ENCODE peak calls at places on chromosomes 3 and 15, in seven cellular contexts. U is G401; F is GM12864; L is transverse colon; P is HCT116; S is T-helper 1 cell; E is activated naive CD4-positive, alpha-beta T cell. B is an unnamed sample.

GRCh38 chr3:126004217-126004616 is 35.2 kb downstream of the ROPN1B start:
- DNase-seq in P (no peak), E (no peak), F (no peak), U (no peak), S (no peak), L (no peak), B (no peak)

GRCh38 chr3:58306662-58307286 is 454 bp downstream of the HTD2 start:
- DNase-seq in U (no peak), F (no peak), L (peak), E (peak), P (no peak), S (peak), B (peak)

GRCh38 chr3:37905987-37906674 is 44.5 kb downstream of the CTDSPL start:
- DNase-seq in P (no peak), L (no peak), F (no peak), E (no peak), S (no peak), U (peak), B (no peak)

GRCh38 chr3:3798641-3799113 is 554 bp upstream of the LRRN1 start:
- DNase-seq in E (no peak), F (no peak), S (peak), U (peak), P (no peak), L (peak), B (no peak)

GRCh38 chr3:150703756-150704344 is at the start of gene ERICH6:
- DNase-seq in U (peak), F (peak), E (peak), L (peak), S (peak), P (peak), B (peak)

GRCh38 chr15:57079446-57079845 is 161.0 kb downstream of the TCF12 start:
- DNase-seq in F (no peak), P (no peak), U (no peak), S (no peak), E (no peak), L (no peak), B (no peak)

GRCh38 chr3:110059431-110059830 is 722.1 kb upstream of the DPPA4 start:
- DNase-seq in E (no peak), U (no peak), L (no peak), S (no peak), P (no peak), F (no peak), B (no peak)

GRCh38 chr3:64687781-64688515 is at the start of gene ADAMTS9:
- DNase-seq in P (no peak), E (no peak), U (no peak), F (no peak), S (no peak), L (peak), B (no peak)

GRCh38 chr15:64112077-64112772 is 16.4 kb downstream of the SNX1 start:
- DNase-seq in E (no peak), F (no peak), L (no peak), P (no peak), S (no peak), U (no peak), B (no peak)

GRCh38 chr3:127033786-127034185 is 50.9 kb downstream of the PLXNA1 start:
- DNase-seq in F (no peak), S (no peak), L (no peak), P (no peak), E (no peak), U (no peak), B (no peak)

GRCh38 chr3:187551419-187551818 is 118.8 kb downstream of the SST start:
- DNase-seq in S (no peak), U (no peak), L (no peak), P (no peak), E (no peak), F (no peak), B (no peak)

GRCh38 chr3:61877359-61877770 is 316.0 kb downstream of the PTPRG start:
- DNase-seq in U (no peak), E (no peak), P (peak), F (no peak), L (no peak), S (no peak), B (no peak)

GRCh38 chr15:70355275-70355795 is 257.6 kb upstream of the TLE3 start:
- DNase-seq in S (no peak), U (no peak), L (no peak), F (no peak), P (no peak), E (no peak), B (no peak)

GRCh38 chr3:47019201-47019600 is 39.7 kb downstream of the NBEAL2 start:
- DNase-seq in P (no peak), S (peak), L (no peak), E (no peak), F (peak), U (no peak), B (no peak)

GRCh38 chr15:70932397-70932796 is 39.8 kb downstream of the LRRC49 start:
- DNase-seq in L (no peak), U (no peak), F (no peak), E (no peak), P (no peak), S (no peak), B (no peak)

GRCh38 chr3:25461946-25462345 is 33.9 kb downstream of the RARB start:
- DNase-seq in P (no peak), L (no peak), F (no peak), E (no peak), S (no peak), U (no peak), B (peak)

GRCh38 chr3:70308760-70309159 is 3.7 kb downstream of the MDFIC2 start:
- DNase-seq in U (peak), L (no peak), S (no peak), F (no peak), P (no peak), E (no peak), B (no peak)

GRCh38 chr15:83106994-83107840 is at the start of gene TM6SF1:
- DNase-seq in U (no peak), E (no peak), S (peak), L (no peak), F (no peak), P (no peak), B (no peak)

GRCh38 chr3:126976906-126977305 is 6.0 kb upstream of the PLXNA1 start:
- DNase-seq in S (no peak), F (no peak), U (no peak), E (no peak), P (no peak), L (no peak), B (no peak)

GRCh38 chr3:170507063-170507462 is 78.8 kb downstream of the SLC7A14 start:
- DNase-seq in L (no peak), P (no peak), E (no peak), F (no peak), U (no peak), S (no peak), B (no peak)

GRCh38 chr3:187343670-187344069 is 24.5 kb upstream of the RTP4 start:
- DNase-seq in P (no peak), S (no peak), U (no peak), L (no peak), E (no peak), F (no peak), B (no peak)